ENCODE peak calls at places on chromosomes 12 and 14, in nine cellular contexts. One of them, this sample, is unnamed. For H3K4me1, the result is how much of the 10 kb centered on the place peaks cover.

GRCh38 chr12:86264451-86265328 is 8.5 kb upstream of the MGAT4C start:
- DNase-seq in GM23248: no peak
- DNase-seq in hepatocyte: peak
- DNase-seq in GM23338: peak
- DNase-seq in MM.1S: no peak
- DNase-seq in OCI-LY7: no peak
- DNase-seq in SK-N-SH: peak
- DNase-seq in HCT116: no peak
- DNase-seq in PC-3: peak
- DNase-seq in this sample: peak

GRCh38 chr12:14995583-14996425 is 23.0 kb downstream of the PDE6H start:
- DNase-seq in GM23338: peak
- DNase-seq in GM23248: peak
- DNase-seq in OCI-LY7: peak
- DNase-seq in MM.1S: peak
- DNase-seq in SK-N-SH: peak
- DNase-seq in HCT116: peak
- DNase-seq in PC-3: peak
- DNase-seq in hepatocyte: peak
- DNase-seq in this sample: peak

GRCh38 chr12:93438266-93439050 is 3.3 kb downstream of the UBE2N start:
- DNase-seq in PC-3: no peak
- DNase-seq in HCT116: no peak
- DNase-seq in SK-N-SH: no peak
- DNase-seq in GM23338: no peak
- DNase-seq in GM23248: no peak
- DNase-seq in hepatocyte: no peak
- DNase-seq in OCI-LY7: no peak
- DNase-seq in MM.1S: no peak
- DNase-seq in this sample: no peak

GRCh38 chr14:39382463-39382862 is 49.8 kb downstream of the FBXO33 start:
- DNase-seq in GM23248: no peak
- DNase-seq in hepatocyte: no peak
- DNase-seq in SK-N-SH: no peak
- DNase-seq in GM23338: no peak
- DNase-seq in PC-3: no peak
- DNase-seq in HCT116: no peak
- DNase-seq in OCI-LY7: no peak
- DNase-seq in MM.1S: no peak
- DNase-seq in this sample: no peak

GRCh38 chr12:24596768-24597388 is 352.0 kb downstream of the BCAT1 start:
- DNase-seq in GM23248: peak
- DNase-seq in GM23338: peak
- DNase-seq in OCI-LY7: peak
- DNase-seq in MM.1S: peak
- DNase-seq in HCT116: no peak
- DNase-seq in PC-3: peak
- DNase-seq in hepatocyte: peak
- DNase-seq in SK-N-SH: peak
- DNase-seq in this sample: peak

GRCh38 chr14:51547260-51547659 is 104.5 kb upstream of the FRMD6 start:
- DNase-seq in HCT116: peak
- DNase-seq in SK-N-SH: peak
- DNase-seq in hepatocyte: peak
- DNase-seq in GM23338: no peak
- DNase-seq in MM.1S: no peak
- DNase-seq in OCI-LY7: no peak
- DNase-seq in PC-3: peak
- DNase-seq in GM23248: peak
- DNase-seq in this sample: no peak

GRCh38 chr12:121223283-121223946 is 13.5 kb downstream of the P2RX4 start:
- DNase-seq in SK-N-SH: peak
- DNase-seq in HCT116: no peak
- DNase-seq in hepatocyte: no peak
- DNase-seq in PC-3: no peak
- DNase-seq in MM.1S: no peak
- DNase-seq in OCI-LY7: peak
- DNase-seq in GM23248: no peak
- DNase-seq in GM23338: no peak
- DNase-seq in this sample: no peak

GRCh38 chr14:81594012-81594411 is 60.4 kb upstream of the SEL1L start:
- DNase-seq in SK-N-SH: no peak
- DNase-seq in PC-3: no peak
- DNase-seq in MM.1S: no peak
- DNase-seq in hepatocyte: peak
- DNase-seq in GM23338: no peak
- DNase-seq in GM23248: no peak
- DNase-seq in OCI-LY7: no peak
- DNase-seq in HCT116: no peak
- DNase-seq in this sample: peak

GRCh38 chr12:100268835-100269564 is 2.0 kb downstream of the SCYL2 start:
- DNase-seq in MM.1S: no peak
- DNase-seq in GM23248: peak
- DNase-seq in hepatocyte: peak
- DNase-seq in GM23338: peak
- DNase-seq in HCT116: no peak
- DNase-seq in PC-3: peak
- DNase-seq in SK-N-SH: no peak
- DNase-seq in OCI-LY7: no peak
- DNase-seq in this sample: no peak

GRCh38 chr12:106021516-106021915 is 117.2 kb downstream of the NUAK1 start:
- DNase-seq in GM23338: no peak
- DNase-seq in HCT116: no peak
- DNase-seq in OCI-LY7: no peak
- DNase-seq in hepatocyte: no peak
- DNase-seq in SK-N-SH: no peak
- DNase-seq in PC-3: no peak
- DNase-seq in GM23248: no peak
- DNase-seq in MM.1S: no peak
- DNase-seq in this sample: no peak

GRCh38 chr14:73428354-73428824 is 30.0 kb downstream of the NUMB start:
- DNase-seq in MM.1S: no peak
- DNase-seq in HCT116: no peak
- DNase-seq in PC-3: no peak
- DNase-seq in OCI-LY7: no peak
- DNase-seq in GM23248: no peak
- DNase-seq in GM23338: no peak
- DNase-seq in hepatocyte: peak
- DNase-seq in SK-N-SH: no peak
- DNase-seq in this sample: no peak

GRCh38 chr12:94638521-94638920 is 11.8 kb downstream of the TMCC3 start:
- DNase-seq in GM23338: no peak
- DNase-seq in PC-3: no peak
- DNase-seq in GM23248: no peak
- DNase-seq in HCT116: no peak
- DNase-seq in MM.1S: peak
- DNase-seq in OCI-LY7: no peak
- DNase-seq in hepatocyte: no peak
- DNase-seq in SK-N-SH: no peak
- DNase-seq in this sample: no peak

GRCh38 chr12:24138041-24138440 is 188.6 kb upstream of the SOX5 start:
- DNase-seq in GM23338: no peak
- DNase-seq in MM.1S: no peak
- DNase-seq in OCI-LY7: no peak
- DNase-seq in SK-N-SH: no peak
- DNase-seq in PC-3: no peak
- DNase-seq in HCT116: no peak
- DNase-seq in hepatocyte: no peak
- DNase-seq in GM23248: no peak
- DNase-seq in this sample: no peak

GRCh38 chr12:77124767-77125166 is 59.4 kb upstream of the E2F7 start:
- DNase-seq in GM23248: peak
- DNase-seq in MM.1S: no peak
- DNase-seq in OCI-LY7: no peak
- DNase-seq in hepatocyte: no peak
- DNase-seq in GM23338: no peak
- DNase-seq in PC-3: no peak
- DNase-seq in SK-N-SH: no peak
- DNase-seq in HCT116: no peak
- DNase-seq in this sample: no peak

GRCh38 chr14:100590726-100591452 is 3.7 kb upstream of the BEGAIN start:
- DNase-seq in GM23248: no peak
- DNase-seq in OCI-LY7: no peak
- DNase-seq in PC-3: no peak
- DNase-seq in HCT116: no peak
- DNase-seq in MM.1S: no peak
- DNase-seq in SK-N-SH: peak
- DNase-seq in hepatocyte: no peak
- DNase-seq in GM23338: no peak
- DNase-seq in this sample: no peak
- TF ChIP-seq EZH2phosphoT487 in GM23248: no peak
- TF ChIP-seq EZH2phosphoT487 in OCI-LY7: no peak
- TF ChIP-seq EZH2phosphoT487 in PC-3: no peak
- TF ChIP-seq EZH2phosphoT487 in HCT116: no peak
- TF ChIP-seq EZH2phosphoT487 in MM.1S: no peak
- TF ChIP-seq EZH2phosphoT487 in SK-N-SH: no peak
- TF ChIP-seq EZH2phosphoT487 in hepatocyte: no peak
- TF ChIP-seq EZH2phosphoT487 in GM23338: no peak
- TF ChIP-seq EZH2phosphoT487 in this sample: no peak

GRCh38 chr12:27291862-27292261 is 40.8 kb upstream of the BMAL2 start:
- DNase-seq in HCT116: no peak
- DNase-seq in GM23248: no peak
- DNase-seq in PC-3: no peak
- DNase-seq in OCI-LY7: no peak
- DNase-seq in MM.1S: no peak
- DNase-seq in SK-N-SH: no peak
- DNase-seq in hepatocyte: no peak
- DNase-seq in GM23338: no peak
- DNase-seq in this sample: no peak
- H3K4me1 ChIP-seq in HCT116: under half
- H3K4me1 ChIP-seq in GM23248: under half
- H3K4me1 ChIP-seq in PC-3: under half
- H3K4me1 ChIP-seq in OCI-LY7: under half
- H3K4me1 ChIP-seq in MM.1S: under half
- H3K4me1 ChIP-seq in SK-N-SH: under half
- H3K4me1 ChIP-seq in hepatocyte: under half
- H3K4me1 ChIP-seq in GM23338: half or more
- H3K4me1 ChIP-seq in this sample: under half

DNA sequence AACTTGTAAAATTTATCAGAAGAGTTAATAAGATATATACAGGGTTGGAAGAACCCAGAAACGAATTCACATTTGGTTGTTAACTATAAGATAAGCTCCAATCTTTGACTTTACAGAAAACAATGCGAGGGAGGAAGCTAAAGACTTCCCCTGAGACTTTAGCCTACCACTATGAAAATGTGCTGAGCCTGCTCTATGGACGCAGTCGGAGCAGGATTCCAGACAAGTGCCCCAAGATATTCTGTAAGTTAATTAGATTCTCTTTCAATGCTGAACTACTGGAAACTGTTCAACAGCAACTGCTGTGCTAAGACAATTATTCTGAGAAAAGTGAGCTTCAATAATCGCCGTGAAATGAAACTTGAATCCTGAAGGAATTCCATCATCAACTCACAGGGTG is 8.3 kb upstream of the LRRC10 start:
- DNase-seq in MM.1S: no peak
- DNase-seq in OCI-LY7: no peak
- DNase-seq in PC-3: no peak
- DNase-seq in hepatocyte: no peak
- DNase-seq in GM23248: no peak
- DNase-seq in SK-N-SH: no peak
- DNase-seq in GM23338: no peak
- DNase-seq in HCT116: no peak
- DNase-seq in this sample: no peak
- TF ChIP-seq EZH2phosphoT487 in MM.1S: no peak
- TF ChIP-seq EZH2phosphoT487 in OCI-LY7: no peak
- TF ChIP-seq EZH2phosphoT487 in PC-3: no peak
- TF ChIP-seq EZH2phosphoT487 in hepatocyte: no peak
- TF ChIP-seq EZH2phosphoT487 in GM23248: no peak
- TF ChIP-seq EZH2phosphoT487 in SK-N-SH: no peak
- TF ChIP-seq EZH2phosphoT487 in GM23338: no peak
- TF ChIP-seq EZH2phosphoT487 in HCT116: no peak
- TF ChIP-seq EZH2phosphoT487 in this sample: no peak

DNA sequence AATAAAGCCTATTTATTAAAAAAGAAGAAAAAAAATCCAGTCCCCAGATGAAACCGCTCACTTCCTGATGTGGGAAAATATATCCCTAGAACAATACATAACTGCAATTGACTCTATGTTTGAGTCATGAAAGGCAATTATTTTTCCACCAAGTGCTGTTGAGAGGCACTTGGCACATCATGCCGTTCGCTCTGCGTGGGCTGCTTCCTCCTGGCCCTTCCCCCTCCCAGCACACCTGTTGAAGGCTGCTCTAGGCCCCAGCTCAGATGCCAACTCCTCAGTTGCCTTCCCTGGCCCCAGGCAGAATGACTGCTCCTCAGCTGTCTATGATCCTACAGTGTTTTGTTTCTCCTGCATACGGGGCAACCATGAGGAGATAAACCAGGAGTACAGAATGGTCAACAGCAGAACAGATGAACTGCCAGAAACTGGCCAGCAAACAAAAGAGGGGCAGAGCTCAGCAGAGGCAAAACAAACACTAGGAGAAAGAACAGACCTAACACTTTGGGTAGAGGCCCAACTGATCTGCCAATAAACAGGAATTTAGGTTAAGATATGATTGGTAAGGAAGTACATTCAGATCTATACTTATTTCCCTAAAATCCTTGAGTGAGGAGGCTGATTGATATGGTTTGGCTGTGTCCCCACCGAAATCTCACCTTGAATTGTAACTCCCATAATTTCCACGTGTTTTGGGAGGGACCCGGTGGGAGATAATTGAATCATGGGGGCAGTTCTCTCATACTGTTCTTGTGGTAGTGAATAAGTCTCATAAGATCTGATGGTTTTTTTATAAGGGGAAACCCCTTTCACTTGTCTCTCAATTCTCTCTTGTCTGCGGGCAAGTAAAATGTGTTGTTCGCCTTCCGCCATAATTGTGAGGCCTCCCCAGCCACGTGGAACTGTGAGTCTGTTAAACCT is 58.7 kb downstream of the SLC38A1 start:
- DNase-seq in GM23338: peak
- DNase-seq in GM23248: no peak
- DNase-seq in HCT116: no peak
- DNase-seq in MM.1S: no peak
- DNase-seq in hepatocyte: no peak
- DNase-seq in OCI-LY7: peak
- DNase-seq in PC-3: peak
- DNase-seq in SK-N-SH: no peak
- DNase-seq in this sample: no peak
- H3K4me1 ChIP-seq in GM23338: under half
- H3K4me1 ChIP-seq in GM23248: under half
- H3K4me1 ChIP-seq in HCT116: under half
- H3K4me1 ChIP-seq in MM.1S: under half
- H3K4me1 ChIP-seq in hepatocyte: under half
- H3K4me1 ChIP-seq in OCI-LY7: half or more
- H3K4me1 ChIP-seq in PC-3: under half
- H3K4me1 ChIP-seq in SK-N-SH: under half
- H3K4me1 ChIP-seq in this sample: under half

DNA sequence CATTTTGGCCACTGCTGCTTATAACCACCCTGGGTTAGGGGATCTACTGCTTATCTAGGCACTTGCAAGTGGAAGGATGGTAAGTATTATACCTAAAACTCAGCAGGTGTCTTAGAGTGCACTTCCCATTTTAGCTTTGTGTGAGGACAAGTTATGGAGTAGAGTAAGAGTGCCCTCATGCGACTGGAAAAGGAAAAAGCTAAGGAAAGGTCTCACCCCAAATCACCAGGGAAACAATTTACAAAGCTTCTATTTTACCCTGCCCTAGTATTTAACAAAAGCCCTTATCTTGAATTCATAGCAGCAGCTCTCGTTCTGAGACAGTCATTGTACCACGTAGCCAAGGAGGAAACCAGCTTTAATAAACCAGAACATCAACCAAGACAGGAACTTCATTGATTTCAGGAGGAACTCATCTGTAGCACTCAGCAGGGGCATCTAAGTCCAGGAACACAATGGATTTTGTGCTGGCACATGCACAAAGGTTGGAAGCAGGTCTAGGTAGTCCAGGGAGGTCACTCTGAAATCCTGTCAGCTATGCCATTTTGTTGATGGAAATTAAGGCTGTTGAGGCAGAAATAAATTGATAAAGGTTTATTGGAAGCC is 2.9 kb downstream of the RDH12 start:
- DNase-seq in OCI-LY7: peak
- DNase-seq in GM23338: peak
- DNase-seq in HCT116: peak
- DNase-seq in MM.1S: peak
- DNase-seq in GM23248: peak
- DNase-seq in hepatocyte: peak
- DNase-seq in SK-N-SH: peak
- DNase-seq in PC-3: peak
- DNase-seq in this sample: peak
- TF ChIP-seq EZH2phosphoT487 in OCI-LY7: no peak
- TF ChIP-seq EZH2phosphoT487 in GM23338: no peak
- TF ChIP-seq EZH2phosphoT487 in HCT116: no peak
- TF ChIP-seq EZH2phosphoT487 in MM.1S: no peak
- TF ChIP-seq EZH2phosphoT487 in GM23248: no peak
- TF ChIP-seq EZH2phosphoT487 in hepatocyte: no peak
- TF ChIP-seq EZH2phosphoT487 in SK-N-SH: no peak
- TF ChIP-seq EZH2phosphoT487 in PC-3: no peak
- TF ChIP-seq EZH2phosphoT487 in this sample: no peak